ENCODE peak calls at places on chromosomes 12 and 14, in five cellular contexts. J is neural progenitor cell, S is HCT116, R is GM23248, F is MM.1S. A is an unnamed sample.

GRCh38 chr12:131137009-131137835 is 183.5 kb downstream of the ADGRD1 start:
- DNase-seq in J (no peak), S (no peak), R (no peak), F (no peak), A (no peak)

GRCh38 chr12:20463920-20464524 is 95.7 kb downstream of the PDE3A start:
- DNase-seq in J (peak; percentile 23), S (no peak), R (peak; percentile 49), F (peak; percentile 26), A (peak; percentile 41)

GRCh38 chr14:65470404-65470880 is 57.9 kb downstream of the FUT8 start:
- DNase-seq in J (peak; percentile 29), S (no peak), R (no peak), F (no peak), A (no peak)

GRCh38 chr12:121036810-121037326 is 2.2 kb downstream of the OASL start:
- DNase-seq in J (no peak), S (no peak), R (peak; percentile 92), F (no peak), A (peak; percentile 60)

GRCh38 chr12:120352117-120352516 is 16.8 kb downstream of the MSI1 start:
- DNase-seq in J (no peak), S (no peak), R (peak; percentile 67), F (no peak), A (peak; percentile 71)

GRCh38 chr14:35438910-35439713 is 34.6 kb upstream of the NFKBIA start:
- DNase-seq in J (peak; percentile 11), S (peak; percentile 31), R (peak; percentile 38), F (no peak), A (peak; percentile 37)

GRCh38 chr12:27474344-27474743 is 27.8 kb downstream of the SMCO2 start:
- DNase-seq in J (no peak), S (no peak), R (peak; percentile 90), F (no peak), A (peak; percentile 82)

GRCh38 chr14:95877633-95878032 is 1.0 kb downstream of the TUNAR start:
- DNase-seq in J (no peak), S (no peak), R (no peak), F (no peak), A (no peak)

DNA sequence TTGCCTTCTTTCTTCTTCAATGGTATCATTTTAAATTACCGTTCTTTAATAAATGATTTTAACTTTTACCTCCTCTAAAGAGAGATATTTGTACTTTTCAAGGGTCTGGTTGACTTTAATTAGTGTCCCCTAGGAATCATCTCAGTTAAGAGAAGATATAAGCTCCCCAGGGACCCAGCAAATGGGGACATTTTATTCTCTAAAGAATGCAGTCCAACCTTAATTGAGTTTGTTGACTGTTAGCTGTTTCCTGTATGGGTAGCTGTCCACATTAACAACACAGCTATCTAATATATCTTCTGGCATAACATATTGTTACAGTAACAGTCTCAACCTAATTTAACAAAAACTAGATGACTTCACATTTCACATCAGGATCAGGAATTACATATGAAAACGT is 241.6 kb upstream of the NPAS3 start:
- DNase-seq in J (no peak), S (no peak), R (no peak), F (no peak), A (no peak)
- TF ChIP-seq EZH2phosphoT487 in J (no peak), S (no peak), R (no peak), F (no peak), A (no peak)

DNA sequence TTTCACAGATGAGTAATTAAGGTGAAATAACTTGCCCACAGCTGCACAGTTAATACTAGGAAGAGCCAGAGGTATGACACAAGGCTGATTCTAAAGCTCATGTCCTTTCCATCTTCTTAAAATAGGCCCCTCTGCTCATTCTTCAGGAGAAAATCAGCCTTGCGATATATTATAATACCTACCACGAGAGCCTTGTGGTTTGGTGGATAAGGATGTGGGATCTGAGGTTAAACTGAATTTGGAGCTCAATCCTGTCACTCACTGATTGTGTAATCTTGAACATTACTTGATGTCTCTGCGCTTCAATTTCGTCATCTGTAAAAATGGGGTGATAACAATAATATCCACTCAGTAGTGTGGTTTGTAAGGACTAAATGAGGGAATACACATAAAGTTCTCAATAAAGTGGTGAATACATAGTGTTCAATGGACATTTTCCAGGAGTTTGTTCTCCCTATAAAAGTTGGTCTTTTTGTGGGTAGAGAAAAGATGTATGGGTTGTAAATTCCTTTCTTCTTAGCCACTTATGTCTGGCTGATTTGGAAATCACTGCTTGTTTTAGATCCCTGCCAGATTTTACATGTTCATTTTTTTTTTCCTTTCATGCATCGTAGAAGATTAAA is 25.1 kb upstream of the ATP2B1 start:
- DNase-seq in J (no peak), S (no peak), R (peak; percentile 89), F (no peak), A (peak; percentile 93)
- H3K9ac ChIP-seq in J (no peak overlapping the region), S (no peak overlapping the region), R (no peak overlapping the region), F (no peak overlapping the region), A (peak overlapping the region; percentile 43)

GRCh38 chr14:41607119-41607785 is 576 bp downstream of the LRFN5 start:
- DNase-seq in J (peak; percentile 43), S (no peak), R (peak; percentile 56), F (no peak), A (no peak)
- TF ChIP-seq EZH2 in J (no peak), S (no peak), R (no peak), F (no peak), A (no peak)

GRCh38 chr12:84619053-84619452 is 293.5 kb downstream of the SLC6A15 start:
- DNase-seq in J (no peak), S (no peak), R (peak; percentile 34), F (no peak), A (peak; percentile 37)
- TF ChIP-seq EZH2phosphoT487 in J (no peak), S (no peak), R (no peak), F (no peak), A (no peak)

DNA sequence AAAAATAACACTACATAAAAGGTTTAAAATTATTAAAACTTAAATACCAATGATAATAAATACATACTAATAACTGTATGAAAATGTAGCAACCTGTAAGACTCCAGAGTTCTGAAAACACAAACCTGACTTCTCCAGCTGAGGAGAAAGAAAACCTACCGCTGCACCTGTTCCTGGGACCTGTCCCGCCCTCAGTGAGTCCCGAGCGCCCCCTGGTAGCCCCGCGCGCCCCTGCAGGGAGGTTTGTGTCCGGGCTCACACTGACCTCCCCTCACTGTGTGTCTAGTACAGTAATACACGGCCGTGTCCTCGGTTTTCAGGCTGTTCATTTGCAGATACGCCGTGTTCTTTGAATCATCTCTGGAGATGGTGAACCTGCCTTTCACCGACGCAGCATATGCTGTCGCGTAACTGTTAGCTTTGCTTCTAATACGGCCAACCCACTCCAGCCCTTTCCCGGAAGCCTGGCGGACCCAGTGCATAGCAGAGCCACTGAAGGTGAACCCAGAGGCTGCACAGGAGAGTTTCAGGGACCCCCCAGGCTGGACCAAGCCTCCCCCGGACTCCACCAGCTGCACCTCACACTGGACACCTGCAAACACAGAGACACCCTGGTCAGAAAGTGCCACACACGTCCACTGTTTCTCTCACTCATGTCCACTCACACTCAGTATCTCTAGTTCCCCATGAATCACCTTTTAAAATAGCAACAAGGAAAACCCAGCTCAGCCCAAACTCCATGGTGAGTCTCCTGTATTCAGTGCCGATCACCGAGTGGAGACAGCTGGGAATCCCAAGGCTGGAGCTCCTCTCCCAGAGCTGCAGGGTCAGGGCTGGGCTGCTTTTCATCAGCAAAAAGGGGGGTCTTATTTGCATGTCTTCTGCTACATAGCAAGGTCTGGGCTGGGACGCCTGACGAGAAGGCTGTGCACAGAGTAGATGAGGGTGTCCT is 1276.3 kb downstream of the TMEM121 start:
- DNase-seq in J (no peak), S (no peak), R (no peak), F (peak; percentile 31), A (no peak)
- H3K9ac ChIP-seq in J (no peak overlapping the region), S (no peak overlapping the region), R (no peak overlapping the region), F (no peak overlapping the region), A (no peak overlapping the region)